ENCODE peak calls at places on chromosomes 3 and 15, in six cellular contexts. M, H, R, K, D and U are unnamed samples.

GRCh38 chr3:115792206-115792955 is 169.1 kb downstream of the GAP43 start:
- DNase-seq in M (no peak), K (peak; percentile 95), R (no peak), H (no peak), D (no peak), U (no peak)

GRCh38 chr3:9349321-9350117 is 13.3 kb upstream of the THUMPD3 start:
- DNase-seq in R (no peak), M (no peak), K (peak; percentile 16), H (peak; percentile 52), D (no peak), U (no peak)

GRCh38 chr15:100234158-100235029 is 107.4 kb downstream of the ADAMTS17 start:
- DNase-seq in R (no peak), H (no peak), D (no peak), K (no peak), M (no peak), U (no peak)

GRCh38 chr3:60743631-60744164 is 507.6 kb downstream of the FHIT start:
- DNase-seq in M (no peak), D (no peak), K (peak; percentile 21), R (no peak), H (no peak), U (peak; percentile 7)

GRCh38 chr3:18223591-18224338 is 201.4 kb downstream of the SATB1 start:
- DNase-seq in H (no peak), R (no peak), M (no peak), D (peak; percentile 55), K (no peak), U (peak; percentile 18)

GRCh38 chr3:137763594-137763938 is 549 bp upstream of the SOX14 start:
- DNase-seq in H (no peak), K (no peak), M (no peak), R (no peak), D (no peak), U (peak; percentile 52)

GRCh38 chr3:11220230-11220629 is 52.0 kb upstream of the ATG7 start:
- DNase-seq in R (no peak), D (no peak), K (no peak), H (no peak), M (no peak), U (no peak)

GRCh38 chr3:197534348-197534725 is 21.4 kb downstream of the BDH1 start:
- DNase-seq in M (no peak), D (no peak), K (no peak), H (no peak), R (no peak), U (no peak)

GRCh38 chr3:59766165-59766872 is 716.5 kb upstream of the CFAP20DC start:
- DNase-seq in H (no peak), D (no peak), K (no peak), M (no peak), R (no peak), U (no peak)

GRCh38 chr15:48802867-48803266 is 8.0 kb downstream of the CEP152 start:
- DNase-seq in K (no peak), H (no peak), R (no peak), M (no peak), D (no peak), U (no peak)

GRCh38 chr3:114879059-114880031 is 267.7 kb downstream of the ZBTB20 start:
- DNase-seq in D (peak; percentile 40), H (peak; percentile 16), M (no peak), K (no peak), R (peak; percentile 86), U (no peak)

GRCh38 chr3:12483364-12483763 is 916 bp upstream of the TSEN2 start:
- DNase-seq in K (no peak), D (no peak), H (no peak), R (no peak), M (no peak), U (no peak)
- H3K9ac ChIP-seq in K (peak overlapping the region; percentile 74), D (no peak overlapping the region), H (no peak overlapping the region), R (peak overlapping the region; percentile 92), M (peak overlapping the region; percentile 87), U (no peak overlapping the region)

DNA sequence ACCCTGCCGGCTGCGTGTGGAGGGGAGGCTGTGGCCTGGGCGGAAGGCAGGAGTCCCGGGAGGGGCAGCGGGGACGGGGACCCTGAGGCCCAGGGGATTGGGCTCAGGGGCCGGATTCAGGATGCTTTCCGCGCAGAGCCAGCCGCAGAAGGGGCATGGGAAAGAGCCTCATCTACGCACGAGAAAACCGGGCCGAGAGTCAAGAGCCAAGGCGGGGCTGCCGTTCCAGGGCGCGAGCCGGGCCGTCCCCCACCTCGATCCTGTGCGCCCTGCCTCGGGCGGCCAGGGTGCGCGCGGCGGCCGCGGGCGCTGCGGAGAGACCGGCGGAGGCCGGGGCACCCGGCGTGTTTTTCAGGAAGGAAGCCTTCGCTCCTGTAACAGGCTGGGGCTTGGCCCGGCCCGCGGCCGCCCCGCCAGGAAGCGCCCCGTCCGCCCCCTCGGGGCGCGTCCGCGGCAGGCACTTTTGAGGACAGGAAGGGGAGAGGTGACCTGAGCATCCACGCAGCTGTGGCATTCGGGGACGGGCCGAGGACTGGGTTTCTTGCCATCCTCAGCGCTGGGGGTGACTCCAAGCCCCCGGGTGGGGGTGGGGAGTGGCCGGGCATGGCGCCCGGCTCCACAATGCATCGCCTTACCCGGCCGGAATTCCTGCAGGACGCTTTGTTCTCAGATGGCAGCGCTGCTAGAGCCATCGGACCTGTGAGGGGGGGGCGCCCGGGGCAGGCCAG is 62.3 kb upstream of the GATA2 start:
- DNase-seq in R (no peak), D (no peak), M (no peak), K (no peak), H (peak; percentile 86), U (peak; percentile 48)
- TF ChIP-seq POLR2AphosphoS5 in R (no peak), D (no peak), M (no peak), K (no peak), H (peak; percentile 90), U (no peak)

GRCh38 chr3:128174645-128175590 is 21.6 kb downstream of the EEFSEC start:
- DNase-seq in H (no peak), M (no peak), D (no peak), K (no peak), R (no peak), U (no peak)
- H3K9ac ChIP-seq in H (no peak overlapping the region), M (no peak overlapping the region), D (no peak overlapping the region), K (no peak overlapping the region), R (no peak overlapping the region), U (no peak overlapping the region)

GRCh38 chr3:40878464-40878905 is 320.8 kb upstream of the CTNNB1 start:
- DNase-seq in K (no peak), H (peak; percentile 63), D (no peak), R (no peak), M (no peak), U (no peak)

GRCh38 chr3:40875581-40875980 is 323.7 kb upstream of the CTNNB1 start:
- DNase-seq in R (no peak), M (no peak), K (no peak), D (no peak), H (no peak), U (no peak)

GRCh38 chr3:40876019-40876418 is 323.3 kb upstream of the CTNNB1 start:
- DNase-seq in R (no peak), K (no peak), D (no peak), H (no peak), M (no peak), U (no peak)

GRCh38 chr3:40876496-40876895 is 322.8 kb upstream of the CTNNB1 start:
- DNase-seq in R (no peak), H (no peak), K (peak; percentile 33), D (no peak), M (no peak), U (no peak)

GRCh38 chr3:40877651-40878463 is 321.4 kb upstream of the CTNNB1 start:
- DNase-seq in H (peak; percentile 94), R (no peak), D (no peak), M (no peak), K (peak; percentile 12), U (no peak)
- TF ChIP-seq POLR2AphosphoS5 in H (no peak), R (no peak), D (no peak), M (no peak), K (no peak), U (no peak)

GRCh38 chr3:194874206-194874605 is 188.5 kb downstream of the FAM43A start:
- DNase-seq in H (no peak), K (no peak), D (no peak), R (no peak), M (no peak), U (no peak)

GRCh38 chr3:194876403-194877165 is 190.9 kb downstream of the FAM43A start:
- DNase-seq in K (no peak), M (no peak), D (no peak), H (no peak), R (no peak), U (no peak)

GRCh38 chr3:194875581-194876402 is 190.1 kb downstream of the FAM43A start:
- DNase-seq in K (no peak), H (no peak), M (no peak), D (no peak), R (no peak), U (no peak)

GRCh38 chr3:194872669-194872977 is 186.9 kb downstream of the FAM43A start:
- DNase-seq in R (peak; percentile 10), K (no peak), D (no peak), M (no peak), H (peak; percentile 6), U (no peak)

DNA sequence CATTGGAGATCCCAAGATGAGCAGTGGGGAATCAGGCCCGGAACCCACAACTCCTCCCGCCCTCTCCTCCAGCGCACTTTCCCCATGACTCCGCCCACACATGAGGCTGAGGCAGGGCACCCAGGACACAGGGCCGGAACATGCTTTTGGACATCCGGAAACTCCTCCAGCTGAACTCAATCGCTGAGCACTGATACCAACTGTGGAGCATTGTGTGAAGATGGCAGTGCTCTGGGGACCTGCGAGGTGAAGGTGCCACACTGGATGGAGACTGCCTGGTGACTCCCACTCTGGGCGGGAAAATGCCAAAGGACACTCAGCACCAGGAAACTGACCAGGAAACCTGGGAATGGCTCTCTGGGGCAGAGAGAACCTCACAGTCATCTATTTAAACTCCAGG is 189.1 kb downstream of the FAM43A start:
- DNase-seq in D (no peak), R (no peak), M (no peak), K (no peak), H (no peak), U (no peak)
- H3K9ac ChIP-seq in D (no peak overlapping the region), R (no peak overlapping the region), M (no peak overlapping the region), K (no peak overlapping the region), H (no peak overlapping the region), U (no peak overlapping the region)

GRCh38 chr3:185151101-185151958 is 1.5 kb downstream of the C3orf70 start:
- DNase-seq in D (no peak), K (no peak), H (no peak), M (no peak), R (no peak), U (no peak)

GRCh38 chr3:185152433-185153169 is at the start of gene C3orf70:
- DNase-seq in M (peak; percentile 74), H (peak; percentile 40), K (no peak), D (no peak), R (no peak), U (peak; percentile 88)

GRCh38 chr3:185153861-185154629 is 1.2 kb upstream of the C3orf70 start:
- DNase-seq in M (no peak), H (no peak), D (no peak), R (no peak), K (peak; percentile 42), U (peak; percentile 30)

GRCh38 chr3:185151959-185152432 is 864 bp downstream of the C3orf70 start:
- DNase-seq in K (no peak), M (no peak), D (no peak), R (no peak), H (no peak), U (no peak)

DNA sequence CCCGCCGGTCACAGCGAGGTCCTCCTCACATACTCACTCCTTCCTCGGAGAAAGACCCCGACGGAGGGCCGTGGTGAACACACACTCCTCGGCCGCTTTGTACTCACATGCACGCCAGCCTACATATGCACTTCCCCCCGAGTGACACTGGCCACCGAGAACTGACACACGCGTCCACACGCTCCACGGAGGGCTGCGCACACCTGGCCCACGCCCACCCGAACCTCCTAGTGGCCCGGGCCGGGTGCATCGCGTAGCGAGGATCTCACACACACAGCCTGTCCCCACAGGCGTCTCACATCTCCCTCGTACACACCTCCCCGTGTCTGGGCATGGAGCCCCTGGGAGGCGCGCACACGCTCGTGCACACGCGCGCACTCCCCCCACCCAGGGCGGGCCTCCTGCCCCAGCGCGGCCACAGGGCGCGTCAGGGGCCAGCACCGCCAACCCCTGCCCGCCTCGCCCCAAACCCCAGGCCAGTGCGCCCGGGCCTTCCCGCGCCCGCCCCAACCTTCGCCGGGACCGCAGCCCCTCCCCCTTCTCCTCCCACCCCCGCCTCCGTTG is 392 bp upstream of the C3orf70 start:
- DNase-seq in H (peak; percentile 17), M (no peak), D (no peak), K (no peak), R (no peak), U (peak; percentile 73)
- TF ChIP-seq POLR2AphosphoS5 in H (no peak), M (no peak), D (no peak), K (no peak), R (no peak), U (no peak)